ENCODE peak calls at places on chromosome 10, in seven cellular contexts. B, Z, U, K, E, O and I are unnamed samples.

GRCh38 chr10:131824371-131825149 is 76.2 kb upstream of the PPP2R2D start:
- DNase-seq in U (no peak), O (no peak), K (no peak), Z (no peak), E (no peak), B (no peak), I (no peak)

GRCh38 chr10:114545071-114545470 is 113.0 kb downstream of the ABLIM1 start:
- DNase-seq in Z (no peak), U (no peak), B (no peak), E (no peak), O (peak), K (no peak), I (no peak)

GRCh38 chr10:114859227-114859626 is 37.6 kb downstream of the FHIP2A start:
- DNase-seq in K (no peak), B (no peak), O (no peak), Z (no peak), U (no peak), E (no peak), I (no peak)

GRCh38 chr10:22259280-22259679 is 41.5 kb upstream of the EBLN1 start:
- DNase-seq in E (no peak), U (no peak), O (no peak), Z (no peak), K (no peak), B (no peak), I (no peak)

GRCh38 chr10:58556516-58556915 is 43.8 kb downstream of the BICC1 start:
- DNase-seq in Z (no peak), U (no peak), O (no peak), E (no peak), B (no peak), K (no peak), I (no peak)

GRCh38 chr10:69319911-69320316 is 41.6 kb downstream of the HK1 start:
- DNase-seq in O (no peak), E (no peak), U (no peak), B (no peak), Z (no peak), K (no peak), I (no peak)

GRCh38 chr10:86850481-86850880 is 94.1 kb downstream of the BMPR1A start:
- DNase-seq in U (no peak), B (no peak), O (no peak), Z (no peak), K (no peak), E (no peak), I (no peak)

GRCh38 chr10:101237080-101237817 is 8.0 kb upstream of the LBX1 start:
- DNase-seq in U (no peak), K (no peak), Z (no peak), E (no peak), O (no peak), B (no peak), I (no peak)

GRCh38 chr10:18607503-18607902 is 43.9 kb downstream of the NSUN6 start:
- DNase-seq in E (no peak), Z (no peak), K (no peak), U (peak), B (no peak), O (peak), I (peak)

GRCh38 chr10:5905854-5906507 is 15.9 kb downstream of the FBH1 start:
- DNase-seq in Z (no peak), K (no peak), E (no peak), U (no peak), B (no peak), O (no peak), I (no peak)

GRCh38 chr10:61635946-61636345 is 26.8 kb upstream of the CABCOCO1 start:
- DNase-seq in B (no peak), E (no peak), O (peak), U (no peak), K (no peak), Z (no peak), I (no peak)

GRCh38 chr10:98388086-98388655 is 26.8 kb downstream of the PYROXD2 start:
- DNase-seq in B (no peak), K (no peak), Z (no peak), E (no peak), O (no peak), U (no peak), I (no peak)

GRCh38 chr10:119654540-119654939 is 3.4 kb downstream of the BAG3 start:
- DNase-seq in U (no peak), K (no peak), E (no peak), O (peak), Z (no peak), B (no peak), I (no peak)

GRCh38 chr10:16832351-16833080 is 15.3 kb upstream of the RSU1 start:
- DNase-seq in E (no peak), K (no peak), O (peak), Z (no peak), B (no peak), U (peak), I (no peak)

GRCh38 chr10:62130948-62131347 is 137.7 kb downstream of the RTKN2 start:
- DNase-seq in O (peak), Z (no peak), K (no peak), E (no peak), B (no peak), U (peak), I (peak)

GRCh38 chr10:13790196-13790595 is 203.4 kb downstream of the PRPF18 start:
- DNase-seq in B (no peak), K (no peak), Z (no peak), U (no peak), E (no peak), O (no peak), I (no peak)

GRCh38 chr10:73113543-73113942 is 3.3 kb downstream of the NUDT13 start:
- DNase-seq in B (no peak), U (no peak), K (no peak), Z (no peak), E (no peak), O (peak), I (no peak)

GRCh38 chr10:85235258-85235657 is 906.9 kb downstream of the CCSER2 start:
- DNase-seq in Z (no peak), K (no peak), U (no peak), B (no peak), O (no peak), E (no peak), I (no peak)

GRCh38 chr10:127420138-127420684 is 128.9 kb upstream of the NPS start:
- DNase-seq in E (no peak), K (no peak), Z (no peak), U (no peak), O (no peak), B (no peak), I (no peak)

GRCh38 chr10:103820101-103821062 is 35.0 kb downstream of the SH3PXD2A start:
- DNase-seq in O (no peak), K (no peak), B (no peak), U (no peak), E (no peak), Z (no peak), I (no peak)

GRCh38 chr10:26336979-26337378 is 101.2 kb upstream of the APBB1IP start:
- DNase-seq in O (no peak), K (no peak), U (no peak), E (no peak), Z (no peak), B (no peak), I (no peak)

GRCh38 chr10:13803566-13804554 is 217.1 kb downstream of the PRPF18 start:
- DNase-seq in O (no peak), B (no peak), U (no peak), K (no peak), Z (no peak), E (no peak), I (no peak)

GRCh38 chr10:3805227-3805790 is 20.3 kb upstream of the KLF6 start:
- DNase-seq in U (no peak), O (peak), E (no peak), B (no peak), Z (peak), K (no peak), I (no peak)

GRCh38 chr10:90587081-90587491 is 270.8 kb downstream of the HTR7 start:
- DNase-seq in K (no peak), U (peak), B (no peak), Z (no peak), E (no peak), O (peak), I (no peak)

GRCh38 chr10:86256690-86257315 is 109.8 kb downstream of the GRID1 start:
- DNase-seq in O (no peak), B (peak), Z (no peak), K (no peak), E (no peak), U (no peak), I (no peak)

GRCh38 chr10:124138195-124138882 is 44.9 kb upstream of the CHST15 start:
- DNase-seq in E (no peak), B (no peak), K (no peak), Z (no peak), U (no peak), O (no peak), I (no peak)

GRCh38 chr10:12389154-12389734 is 39.9 kb downstream of the CAMK1D start:
- DNase-seq in U (no peak), E (no peak), O (no peak), K (no peak), Z (no peak), B (peak), I (no peak)

GRCh38 chr10:20466731-20467130 is 430.4 kb downstream of the NEBL start:
- DNase-seq in Z (no peak), B (no peak), U (no peak), O (peak), E (no peak), K (no peak), I (no peak)

GRCh38 chr10:68110027-68110426 is 739 bp downstream of the MYPN start:
- DNase-seq in K (no peak), Z (no peak), E (no peak), O (no peak), B (no peak), U (no peak), I (no peak)

GRCh38 chr10:17923728-17924127 is 28.0 kb upstream of the SLC39A12 start:
- DNase-seq in U (peak), E (no peak), Z (no peak), B (no peak), K (no peak), O (peak), I (peak)

GRCh38 chr10:120593693-120594092 is 136.7 kb downstream of the PLPP4 start:
- DNase-seq in O (no peak), B (no peak), Z (no peak), E (no peak), U (no peak), K (no peak), I (no peak)

GRCh38 chr10:14673189-14673947 is 101.3 kb downstream of the FAM107B start:
- DNase-seq in O (no peak), Z (no peak), K (no peak), U (no peak), E (no peak), B (no peak), I (no peak)

GRCh38 chr10:6558759-6559429 is 21.2 kb downstream of the PRKCQ start:
- DNase-seq in O (no peak), U (no peak), B (no peak), K (no peak), Z (no peak), E (no peak), I (no peak)

GRCh38 chr10:44832595-44833390 is 78.3 kb upstream of the TMEM72 start:
- DNase-seq in O (no peak), B (no peak), Z (no peak), U (no peak), K (no peak), E (no peak), I (no peak)